ENCODE peak calls at places on chromosomes 2 and 18, in seven cellular contexts. One of them, this sample, is unnamed.

GRCh38 chr2:166388488-166389070 is 12.8 kb upstream of the SCN9A start:
- DNase-seq in H1: no peak
- DNase-seq in HepG2: no peak
- DNase-seq in GM12878: no peak
- DNase-seq in K562: no peak
- DNase-seq in SK-N-SH: no peak
- DNase-seq in HCT116: no peak
- DNase-seq in this sample: no peak

GRCh38 chr2:160752475-160753330 is 259.1 kb upstream of the RBMS1 start:
- DNase-seq in HepG2: no peak
- DNase-seq in SK-N-SH: no peak
- DNase-seq in H1: no peak
- DNase-seq in GM12878: no peak
- DNase-seq in HCT116: no peak
- DNase-seq in K562: no peak
- DNase-seq in this sample: no peak

GRCh38 chr2:60528366-60528765 is 25.1 kb downstream of the BCL11A start:
- DNase-seq in HCT116: no peak
- DNase-seq in GM12878: no peak
- DNase-seq in K562: no peak
- DNase-seq in H1: no peak
- DNase-seq in HepG2: no peak
- DNase-seq in SK-N-SH: no peak
- DNase-seq in this sample: no peak

GRCh38 chr2:30252723-30253688 is 21.7 kb downstream of the LBH start:
- DNase-seq in HepG2: no peak
- DNase-seq in HCT116: no peak
- DNase-seq in K562: peak
- DNase-seq in H1: no peak
- DNase-seq in SK-N-SH: no peak
- DNase-seq in GM12878: no peak
- DNase-seq in this sample: no peak

GRCh38 chr2:29770846-29771245 is 150.5 kb downstream of the ALK start:
- DNase-seq in SK-N-SH: no peak
- DNase-seq in H1: no peak
- DNase-seq in HCT116: no peak
- DNase-seq in GM12878: no peak
- DNase-seq in K562: no peak
- DNase-seq in HepG2: no peak
- DNase-seq in this sample: no peak

GRCh38 chr18:58590231-58590630 is 38.7 kb downstream of the ALPK2 start:
- DNase-seq in K562: no peak
- DNase-seq in SK-N-SH: no peak
- DNase-seq in H1: no peak
- DNase-seq in HepG2: peak
- DNase-seq in HCT116: no peak
- DNase-seq in GM12878: no peak
- DNase-seq in this sample: no peak

GRCh38 chr2:240728827-240729226 is 37.2 kb downstream of the AQP12A start:
- DNase-seq in HCT116: no peak
- DNase-seq in HepG2: no peak
- DNase-seq in SK-N-SH: peak
- DNase-seq in H1: no peak
- DNase-seq in K562: no peak
- DNase-seq in GM12878: no peak
- DNase-seq in this sample: no peak

GRCh38 chr2:172972005-172972619 is 103.5 kb upstream of the MAP3K20 start:
- DNase-seq in HCT116: peak
- DNase-seq in GM12878: no peak
- DNase-seq in K562: peak
- DNase-seq in HepG2: peak
- DNase-seq in H1: peak
- DNase-seq in SK-N-SH: peak
- DNase-seq in this sample: peak

GRCh38 chr2:151872468-151872867 is 44.2 kb upstream of the ARL5A start:
- DNase-seq in H1: no peak
- DNase-seq in HepG2: no peak
- DNase-seq in HCT116: no peak
- DNase-seq in K562: no peak
- DNase-seq in GM12878: no peak
- DNase-seq in SK-N-SH: no peak
- DNase-seq in this sample: no peak

GRCh38 chr2:227256605-227257004 is 68.4 kb upstream of the MFF start:
- DNase-seq in GM12878: no peak
- DNase-seq in SK-N-SH: no peak
- DNase-seq in HCT116: no peak
- DNase-seq in HepG2: no peak
- DNase-seq in K562: no peak
- DNase-seq in H1: no peak
- DNase-seq in this sample: no peak

GRCh38 chr2:171342014-171342413 is 91.8 kb downstream of the METTL8 start:
- DNase-seq in SK-N-SH: no peak
- DNase-seq in H1: no peak
- DNase-seq in HepG2: no peak
- DNase-seq in HCT116: no peak
- DNase-seq in GM12878: no peak
- DNase-seq in K562: no peak
- DNase-seq in this sample: no peak

GRCh38 chr18:49161627-49162026 is 210.9 kb upstream of the SMAD7 start:
- DNase-seq in HCT116: no peak
- DNase-seq in HepG2: no peak
- DNase-seq in GM12878: peak
- DNase-seq in H1: no peak
- DNase-seq in SK-N-SH: peak
- DNase-seq in K562: no peak
- DNase-seq in this sample: no peak

DNA sequence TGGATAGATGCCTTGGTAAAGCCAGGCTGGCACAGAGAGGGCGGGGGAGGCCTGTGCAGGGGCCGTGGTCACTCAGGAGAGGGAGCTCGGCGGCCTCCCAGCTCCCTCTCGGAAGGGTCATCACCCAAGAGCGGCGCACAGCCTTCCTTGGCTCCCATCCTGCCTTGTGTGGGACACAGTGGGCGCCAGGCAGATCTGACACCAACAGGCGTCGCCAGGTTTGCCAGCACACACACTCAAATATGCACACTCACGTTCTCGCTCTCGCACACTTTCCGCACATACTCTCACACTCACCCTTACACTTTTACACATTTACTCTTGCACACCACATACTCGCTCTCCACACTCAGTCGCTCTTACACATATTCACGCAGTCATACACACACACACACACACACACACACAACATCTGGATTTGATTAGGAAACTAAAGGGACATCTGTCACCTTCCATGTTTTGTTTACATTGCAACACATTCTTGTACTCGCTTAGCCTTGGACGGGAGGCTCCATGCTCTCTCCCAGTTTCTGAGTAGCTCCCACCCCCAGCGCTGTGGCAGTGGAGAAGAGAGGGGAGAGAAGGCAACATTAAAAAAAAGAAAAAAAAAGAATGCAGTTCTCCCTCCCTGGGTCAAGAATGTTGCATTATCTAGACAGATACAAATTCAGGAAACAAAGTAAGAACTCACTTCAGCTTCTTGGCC is 10.5 kb downstream of the CHMP1B start:
- DNase-seq in H1: no peak
- DNase-seq in HCT116: no peak
- DNase-seq in HepG2: peak
- DNase-seq in K562: no peak
- DNase-seq in SK-N-SH: no peak
- DNase-seq in GM12878: no peak
- DNase-seq in this sample: no peak
- TF ChIP-seq JUND in H1: no peak
- TF ChIP-seq JUND in HCT116: no peak
- TF ChIP-seq JUND in HepG2: no peak
- TF ChIP-seq JUND in K562: no peak
- TF ChIP-seq JUND in SK-N-SH: no peak
- TF ChIP-seq JUND in GM12878: no peak
- TF ChIP-seq JUND in this sample: no peak

GRCh38 chr2:96336873-96337272 is 1.3 kb downstream of the NCAPH start:
- DNase-seq in HCT116: no peak
- DNase-seq in H1: no peak
- DNase-seq in HepG2: no peak
- DNase-seq in K562: peak
- DNase-seq in SK-N-SH: no peak
- DNase-seq in GM12878: no peak
- DNase-seq in this sample: no peak
- TF ChIP-seq JUND in HCT116: no peak
- TF ChIP-seq JUND in H1: no peak
- TF ChIP-seq JUND in HepG2: no peak
- TF ChIP-seq JUND in K562: no peak
- TF ChIP-seq JUND in SK-N-SH: no peak
- TF ChIP-seq JUND in GM12878: no peak
- TF ChIP-seq JUND in this sample: no peak

DNA sequence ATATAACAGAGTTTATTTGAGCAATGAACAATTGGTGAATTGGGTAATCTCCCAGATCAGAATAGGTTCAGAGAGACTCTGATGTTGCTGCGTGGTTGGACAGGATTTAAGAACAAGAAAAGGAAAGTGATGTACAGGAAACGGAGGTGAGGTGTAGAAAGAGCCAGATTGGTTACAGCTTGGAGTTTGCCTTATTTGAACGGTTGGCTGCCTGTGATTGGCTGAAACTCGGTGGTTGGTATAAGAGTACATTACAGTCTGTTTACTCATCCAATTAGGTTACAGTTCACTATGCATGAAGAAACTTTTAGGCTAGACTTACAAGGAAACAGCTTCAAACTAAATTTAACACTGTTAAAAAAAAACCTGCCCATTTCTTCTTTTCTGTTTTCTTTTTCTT is 68.0 kb upstream of the CABLES1 start:
- DNase-seq in H1: no peak
- DNase-seq in K562: no peak
- DNase-seq in SK-N-SH: no peak
- DNase-seq in HepG2: peak
- DNase-seq in HCT116: no peak
- DNase-seq in GM12878: no peak
- DNase-seq in this sample: peak
- TF ChIP-seq JUND in H1: no peak
- TF ChIP-seq JUND in K562: no peak
- TF ChIP-seq JUND in SK-N-SH: no peak
- TF ChIP-seq JUND in HepG2: no peak
- TF ChIP-seq JUND in HCT116: no peak
- TF ChIP-seq JUND in GM12878: no peak
- TF ChIP-seq JUND in this sample: no peak

GRCh38 chr2:163347982-163348842 is 387.6 kb downstream of the FIGN start:
- DNase-seq in GM12878: no peak
- DNase-seq in K562: peak
- DNase-seq in HepG2: no peak
- DNase-seq in H1: peak
- DNase-seq in HCT116: peak
- DNase-seq in SK-N-SH: no peak
- DNase-seq in this sample: peak
- TF ChIP-seq JUND in GM12878: no peak
- TF ChIP-seq JUND in K562: no peak
- TF ChIP-seq JUND in HepG2: no peak
- TF ChIP-seq JUND in H1: peak
- TF ChIP-seq JUND in HCT116: no peak
- TF ChIP-seq JUND in SK-N-SH: no peak
- TF ChIP-seq JUND in this sample: no peak

DNA sequence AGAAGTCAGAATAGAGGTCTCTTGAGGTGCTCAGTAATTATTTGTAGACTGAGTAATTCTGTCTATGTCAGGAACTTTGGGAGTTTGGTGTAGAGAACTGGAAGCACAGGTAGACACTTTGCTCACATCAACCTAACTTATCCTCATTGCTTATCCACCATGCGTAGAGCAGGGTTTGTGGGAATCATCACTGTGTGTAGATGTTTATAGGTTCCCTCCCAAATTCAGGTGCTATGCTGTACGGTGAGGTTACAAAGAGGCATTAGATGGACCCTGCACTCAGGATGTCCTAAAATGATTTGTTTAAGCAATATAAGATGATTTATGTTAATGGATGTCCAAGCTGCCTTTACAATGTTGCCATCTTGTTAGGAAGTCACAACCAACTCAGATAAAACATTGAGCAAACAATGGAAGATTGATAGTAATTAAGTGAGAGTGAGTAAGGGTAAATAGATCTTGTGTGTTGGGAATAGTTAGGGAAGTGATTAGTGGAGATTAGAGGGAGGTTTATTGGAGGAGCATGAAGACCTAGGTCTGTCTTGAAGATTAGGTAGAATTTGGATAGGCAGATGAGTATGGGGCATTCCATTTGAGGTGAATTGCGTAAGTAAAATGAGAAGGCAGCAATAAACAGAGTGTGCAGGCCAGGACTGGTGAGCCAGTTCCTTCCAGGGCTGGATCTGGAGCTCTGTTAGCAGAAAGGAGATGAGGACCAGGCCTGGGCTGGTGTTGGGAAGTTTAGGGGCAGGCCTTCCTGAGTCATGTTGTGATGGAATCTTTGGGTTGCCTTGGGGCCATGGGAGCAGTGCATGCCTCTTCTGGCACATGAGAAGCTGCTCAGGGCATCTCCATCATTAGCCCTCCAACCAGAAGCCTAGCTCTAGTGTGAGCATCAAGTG is 12.1 kb downstream of the EPAS1 start:
- DNase-seq in HCT116: no peak
- DNase-seq in SK-N-SH: no peak
- DNase-seq in HepG2: no peak
- DNase-seq in H1: no peak
- DNase-seq in K562: no peak
- DNase-seq in GM12878: no peak
- DNase-seq in this sample: no peak
- TF ChIP-seq JUND in HCT116: no peak
- TF ChIP-seq JUND in SK-N-SH: no peak
- TF ChIP-seq JUND in HepG2: no peak
- TF ChIP-seq JUND in H1: no peak
- TF ChIP-seq JUND in K562: no peak
- TF ChIP-seq JUND in GM12878: no peak
- TF ChIP-seq JUND in this sample: no peak

DNA sequence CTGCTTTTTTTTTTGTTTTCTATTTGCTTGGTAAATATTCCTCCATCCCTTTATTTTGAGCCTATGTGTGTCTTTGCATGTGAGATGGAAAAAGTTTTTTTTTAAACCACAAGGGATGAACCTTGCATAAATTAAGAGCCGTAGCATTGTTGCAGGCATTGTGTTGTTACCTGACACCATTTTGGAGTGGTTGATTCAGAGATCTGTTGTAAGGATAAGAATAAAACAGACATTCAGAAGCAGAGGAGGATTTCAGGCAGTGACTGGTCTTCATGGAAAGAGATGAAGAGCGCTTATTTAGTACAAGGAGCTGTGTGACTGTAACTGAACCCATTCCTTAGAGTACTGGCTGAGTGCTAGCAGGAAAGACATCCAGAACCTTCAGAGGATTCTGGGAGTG is 101.2 kb downstream of the LTBP1 start:
- DNase-seq in GM12878: no peak
- DNase-seq in HCT116: no peak
- DNase-seq in K562: no peak
- DNase-seq in SK-N-SH: no peak
- DNase-seq in HepG2: no peak
- DNase-seq in H1: no peak
- DNase-seq in this sample: no peak
- TF ChIP-seq JUND in GM12878: no peak
- TF ChIP-seq JUND in HCT116: no peak
- TF ChIP-seq JUND in K562: no peak
- TF ChIP-seq JUND in SK-N-SH: peak
- TF ChIP-seq JUND in HepG2: no peak
- TF ChIP-seq JUND in H1: no peak
- TF ChIP-seq JUND in this sample: no peak

GRCh38 chr2:229335349-229335748 is 64.3 kb upstream of the PID1 start:
- DNase-seq in GM12878: no peak
- DNase-seq in HCT116: no peak
- DNase-seq in H1: no peak
- DNase-seq in SK-N-SH: peak
- DNase-seq in HepG2: no peak
- DNase-seq in K562: no peak
- DNase-seq in this sample: peak
- TF ChIP-seq JUND in GM12878: no peak
- TF ChIP-seq JUND in HCT116: no peak
- TF ChIP-seq JUND in H1: no peak
- TF ChIP-seq JUND in SK-N-SH: no peak
- TF ChIP-seq JUND in HepG2: no peak
- TF ChIP-seq JUND in K562: no peak
- TF ChIP-seq JUND in this sample: no peak